ENCODE peak calls at places on chromosomes 6 and 20, in five cellular contexts. Y is fibroblast of mammary gland, Q is GM10248, R is mesothelial cell of epicardium, F is IMR-90. S is an unnamed sample.

GRCh38 chr20:5859611-5860010 is 90.7 kb downstream of the TRMT6 start:
- DNase-seq in R (no peak), F (peak), Q (no peak), Y (peak), S (no peak)

GRCh38 chr6:101489456-101489855 is 95.9 kb downstream of the GRIK2 start:
- DNase-seq in R (no peak), Y (no peak), F (no peak), Q (no peak), S (no peak)

GRCh38 chr6:106476326-106477105 is 116.0 kb downstream of the CRYBG1 start:
- DNase-seq in Y (peak), R (no peak), Q (no peak), F (peak), S (no peak)

GRCh38 chr20:63825331-63826118 is 5.5 kb downstream of the ZBTB46 start:
- DNase-seq in Q (no peak), F (no peak), R (no peak), Y (no peak), S (no peak)

GRCh38 chr6:42915737-42916136 is at the start of gene PTCRA:
- DNase-seq in R (no peak), F (no peak), Q (peak), Y (no peak), S (no peak)

GRCh38 chr6:168923171-168923570 is 330.5 kb downstream of the THBS2 start:
- DNase-seq in Y (no peak), F (no peak), R (peak), Q (no peak), S (no peak)

GRCh38 chr20:38358500-38358998 is 12.3 kb downstream of the LBP start:
- DNase-seq in R (no peak), Y (no peak), F (no peak), Q (no peak), S (no peak)

GRCh38 chr6:82178084-82178758 is 69.3 kb downstream of the IBTK start:
- DNase-seq in R (no peak), F (peak), Y (peak), Q (no peak), S (no peak)

GRCh38 chr6:113879186-113880096 is 22.3 kb downstream of the MARCKS start:
- DNase-seq in F (peak), R (no peak), Y (peak), Q (peak), S (no peak)

GRCh38 chr6:43276180-43277082 is 21.6 kb upstream of the SLC22A7 start:
- DNase-seq in R (no peak), Q (no peak), F (no peak), Y (no peak), S (no peak)

GRCh38 chr6:140062042-140063041 is 687.9 kb upstream of the CITED2 start:
- DNase-seq in Y (peak), F (peak), Q (no peak), R (peak), S (no peak)

GRCh38 chr6:71721642-71722041 is 164.7 kb upstream of the RIMS1 start:
- DNase-seq in F (peak), Y (peak), R (no peak), Q (no peak), S (no peak)

GRCh38 chr6:139117734-139118133 is 17.1 kb upstream of the HECA start:
- DNase-seq in Y (no peak), F (no peak), R (no peak), Q (no peak), S (no peak)

GRCh38 chr6:90654166-90654565 is 67.3 kb upstream of the MAP3K7 start:
- DNase-seq in Y (no peak), Q (no peak), F (no peak), R (no peak), S (no peak)

GRCh38 chr20:4684837-4685413 is 36.8 kb upstream of the PRND start:
- DNase-seq in F (peak), Y (peak), Q (no peak), R (no peak), S (no peak)

GRCh38 chr20:50594231-50594590 is 84.0 kb downstream of the PTPN1 start:
- DNase-seq in R (no peak), Q (no peak), F (no peak), Y (peak), S (no peak)

GRCh38 chr6:111121789-111122350 is 34.6 kb downstream of the SLC16A10 start:
- DNase-seq in F (no peak), Y (no peak), Q (no peak), R (no peak), S (no peak)

GRCh38 chr20:5001174-5002076 is at the start of gene SLC23A2:
- DNase-seq in R (peak), F (no peak), Y (no peak), Q (peak), S (no peak)

GRCh38 chr6:36216559-36216958 is 20.0 kb downstream of the BRPF3 start:
- DNase-seq in F (peak), Q (no peak), Y (peak), R (no peak), S (no peak)

GRCh38 chr20:43767686-43768474 is 41.1 kb upstream of the GTSF1L start:
- DNase-seq in Q (no peak), R (no peak), F (peak), Y (peak), S (no peak)

GRCh38 chr6:117976030-117976651 is 69.1 kb downstream of the SLC35F1 start:
- DNase-seq in Y (peak), R (no peak), Q (peak), F (peak), S (no peak)

GRCh38 chr6:149318581-149319286 is 1.2 kb downstream of the TAB2 start:
- DNase-seq in F (no peak), Q (peak), R (no peak), Y (no peak), S (no peak)

GRCh38 chr20:11912013-11912663 is 5.6 kb upstream of the BTBD3 start:
- DNase-seq in Q (peak), F (no peak), R (no peak), Y (peak), S (no peak)

GRCh38 chr20:37081717-37082289 is 14.0 kb downstream of the RBL1 start:
- DNase-seq in Q (peak), Y (peak), F (no peak), R (no peak), S (no peak)

GRCh38 chr20:44264287-44264686 is 17.2 kb downstream of the GDAP1L1 start:
- DNase-seq in Y (no peak), Q (no peak), R (no peak), F (no peak), S (no peak)

GRCh38 chr6:96532399-96532798 is 10.8 kb downstream of the UFL1 start:
- DNase-seq in Q (no peak), R (no peak), Y (peak), F (no peak), S (no peak)

GRCh38 chr20:32457476-32457986 is 99.4 kb downstream of the ASXL1 start:
- DNase-seq in F (peak), Y (peak), R (peak), Q (peak), S (peak)

GRCh38 chr6:89209457-89209856 is 7.7 kb downstream of the GABRR1 start:
- DNase-seq in R (no peak), F (no peak), Y (no peak), Q (no peak), S (no peak)

GRCh38 chr6:116531675-116532570 is 13.6 kb downstream of the TRAPPC3L start:
- DNase-seq in R (peak), F (peak), Q (peak), Y (peak), S (no peak)

GRCh38 chr20:47574616-47575401 is 73.1 kb downstream of the NCOA3 start:
- DNase-seq in R (no peak), Q (peak), Y (peak), F (peak), S (no peak)

GRCh38 chr6:54697423-54697822 is 149.1 kb upstream of the FAM83B start:
- DNase-seq in F (peak), Q (no peak), R (no peak), Y (peak), S (no peak)

GRCh38 chr6:31958741-31959739 is at the start of the genes NELFE and SKIC2:
- DNase-seq in Y (peak), Q (peak), R (peak), F (peak), S (peak)

GRCh38 chr20:4216866-4217265 is 201.5 kb upstream of the RNF24 start:
- DNase-seq in Q (no peak), Y (no peak), F (no peak), R (no peak), S (no peak)

GRCh38 chr6:111564482-111564945 is 41.2 kb downstream of the TRAF3IP2 start:
- DNase-seq in Y (peak), R (no peak), Q (no peak), F (peak), S (no peak)

GRCh38 chr6:155186052-155186658 is 77.7 kb upstream of the CLDN20 start:
- DNase-seq in Y (peak), Q (peak), R (no peak), F (peak), S (no peak)

GRCh38 chr6:20173833-20174796 is 38.2 kb downstream of the MBOAT1 start:
- DNase-seq in R (no peak), Q (no peak), F (no peak), Y (no peak), S (no peak)

GRCh38 chr6:168964138-168964892 is 289.3 kb downstream of the THBS2 start:
- DNase-seq in Y (peak), Q (no peak), F (no peak), R (no peak), S (no peak)

GRCh38 chr20:1503564-1504227 is 12.5 kb upstream of the SIRPB2 start:
- DNase-seq in R (peak), F (peak), Q (peak), Y (peak), S (no peak)
- TF ChIP-seq CTCF in R (peak), F (peak), Q (peak), Y (peak), S (peak)

DNA sequence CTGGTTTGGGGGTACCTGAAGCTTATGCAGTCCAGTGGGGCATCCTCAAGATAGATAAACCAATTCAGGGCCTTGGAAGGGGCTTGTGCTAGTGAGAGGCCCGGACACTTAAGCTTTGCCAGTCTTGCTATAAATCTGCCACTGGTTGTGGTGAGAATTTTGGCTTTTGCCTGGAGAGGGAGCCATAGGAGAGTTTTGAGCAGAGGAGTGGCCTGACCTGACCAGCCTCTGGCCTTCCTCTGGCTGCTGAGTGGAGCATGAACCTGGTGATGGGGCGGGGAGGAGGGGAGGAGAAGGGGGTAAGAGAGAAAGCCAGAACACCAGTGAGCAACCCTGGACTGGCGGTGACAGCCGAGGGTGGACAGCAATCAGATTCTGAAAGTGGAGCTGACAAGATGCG is 7.1 kb downstream of the TMEM74B start:
- DNase-seq in F (peak), Y (peak), Q (no peak), R (no peak), S (no peak)
- TF ChIP-seq CTCF in F (no peak), Y (no peak), Q (no peak), R (no peak), S (no peak)

GRCh38 chr6:167079853-167080297 is 43.0 kb upstream of the CCR6 start:
- DNase-seq in Y (no peak), F (no peak), R (no peak), Q (peak), S (no peak)
- TF ChIP-seq CTCF in Y (no peak), F (no peak), R (no peak), Q (peak), S (no peak)

DNA sequence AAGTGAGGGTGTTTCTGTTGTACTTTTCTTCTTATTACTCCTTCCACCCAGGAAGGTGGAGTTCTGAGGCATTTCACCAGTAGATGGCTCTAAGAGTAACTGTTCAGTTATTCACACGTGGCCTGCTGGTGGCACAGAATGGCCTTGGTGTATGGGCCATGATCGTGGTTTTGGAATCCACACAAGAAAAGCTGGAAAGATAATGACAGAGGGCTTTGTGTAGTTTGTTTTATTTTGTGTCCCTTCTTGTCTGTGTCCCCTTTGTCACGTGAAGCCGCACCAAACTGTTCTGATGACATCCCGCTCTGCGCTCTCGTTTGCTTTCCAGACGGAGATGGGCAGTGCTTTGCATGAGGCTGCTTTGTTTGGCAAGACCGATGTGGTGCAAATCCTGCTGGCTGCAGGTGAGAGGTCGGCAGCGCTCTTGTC is 93.4 kb downstream of the ANKS1A start:
- DNase-seq in Q (peak), F (peak), R (no peak), Y (peak), S (no peak)
- TF ChIP-seq CTCF in Q (no peak), F (peak), R (no peak), Y (peak), S (peak)

DNA sequence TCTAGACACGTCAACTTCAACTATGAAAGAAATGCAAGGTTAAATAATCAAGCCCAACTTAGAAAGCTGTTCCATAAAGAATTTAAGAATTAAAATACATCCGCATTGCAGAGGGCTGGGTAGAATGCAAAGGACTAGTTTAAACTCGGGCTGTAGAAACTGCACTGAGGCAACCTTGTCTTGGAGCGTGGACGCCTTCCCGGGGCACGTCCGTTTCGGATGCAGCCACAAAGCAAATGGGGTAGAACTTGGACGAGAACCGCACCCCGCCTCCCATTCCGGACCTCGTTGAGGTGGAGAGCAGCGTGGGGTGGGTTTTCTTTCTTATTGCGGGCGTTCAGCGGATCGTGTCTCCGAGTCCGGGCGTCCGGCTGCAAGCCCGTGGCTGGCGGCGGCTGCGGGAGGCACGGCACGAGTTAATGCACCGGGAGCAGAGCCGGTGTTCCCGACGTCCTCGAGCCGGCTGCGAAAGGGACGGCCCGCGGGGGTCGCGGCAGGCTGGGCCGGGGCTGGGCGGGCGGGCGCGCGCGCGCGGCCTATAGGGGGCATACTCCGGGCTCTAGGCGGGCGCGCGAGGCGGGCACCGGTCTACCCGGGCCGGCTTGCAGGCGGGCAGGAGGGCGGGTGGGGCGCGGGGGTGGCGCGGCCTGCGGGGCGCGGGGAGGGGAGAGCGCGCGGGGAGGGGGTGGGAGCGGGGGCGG is 2.0 kb downstream of the JARID2 start:
- DNase-seq in Y (peak), F (peak), Q (peak), R (peak), S (peak)
- TF ChIP-seq CTCF in Y (no peak), F (peak), Q (peak), R (no peak), S (peak)

S was measured in type B pancreatic cell.